ENCODE peak calls at places on chromosomes 2 and 18, in four cellular contexts. K is G401, Q is transverse colon, N is brain microvascular endothelial cell. T is an unnamed sample.

GRCh38 chr2:121689356-121689755 is 40.1 kb upstream of the CLASP1 start:
- DNase-seq in K (no peak), N (peak), Q (no peak), T (peak)

GRCh38 chr2:75021672-75022071 is 63.2 kb downstream of the POLE4 start:
- DNase-seq in K (no peak), N (peak), Q (no peak), T (peak)

GRCh38 chr2:38739524-38739923 is 11.6 kb downstream of the SRSF7 start:
- DNase-seq in N (no peak), Q (no peak), K (no peak), T (no peak)

GRCh38 chr2:98487806-98488189 is 43.1 kb downstream of the INPP4A start:
- DNase-seq in K (no peak), Q (peak), N (peak), T (peak)

GRCh38 chr18:27661320-27662049 is 476.4 kb upstream of the CHST9 start:
- DNase-seq in Q (no peak), N (no peak), K (no peak), T (no peak)

GRCh38 chr2:20094142-20094792 is 42.8 kb upstream of the LAPTM4A start:
- DNase-seq in K (no peak), Q (no peak), N (no peak), T (peak)

GRCh38 chr2:149098722-149099121 is 60.2 kb downstream of the LYPD6B start:
- DNase-seq in K (no peak), N (no peak), Q (no peak), T (peak)

GRCh38 chr2:216849987-216850386 is 9.9 kb downstream of the TNP1 start:
- DNase-seq in K (no peak), Q (peak), N (no peak), T (peak)

GRCh38 chr2:170714156-170715061 is 728 bp upstream of the SP5 start:
- DNase-seq in Q (peak), K (no peak), N (no peak), T (peak)

GRCh38 chr2:107738268-107738667 is 88.4 kb upstream of the RGPD4 start:
- DNase-seq in Q (no peak), N (no peak), K (no peak), T (no peak)

GRCh38 chr18:44715841-44716240 is 35.2 kb downstream of the SETBP1 start:
- DNase-seq in K (peak), Q (no peak), N (no peak), T (peak)

GRCh38 chr2:104862061-104862941 is 8.4 kb downstream of the POU3F3 start:
- DNase-seq in K (peak), N (no peak), Q (no peak), T (peak)